ENCODE peak calls at places on chromosome 18, in six cellular contexts. Y is upper lobe of left lung, L is prostate gland, H is GM12878, N is K562, G is transverse colon. V is an unnamed sample.

GRCh38 chr18:75065251-75066000 is 143.5 kb downstream of the PTGR3 start:
- DNase-seq in Y (no peak), L (no peak), H (no peak), N (no peak), G (no peak), V (no peak)

GRCh38 chr18:48837676-48838075 is 113.1 kb downstream of the SMAD7 start:
- DNase-seq in Y (no peak), L (no peak), H (no peak), N (no peak), G (no peak), V (no peak)

GRCh38 chr18:73750052-73750451 is 397.6 kb downstream of the FBXO15 start:
- DNase-seq in Y (no peak), L (no peak), H (no peak), N (no peak), G (no peak), V (no peak)

GRCh38 chr18:21191596-21192307 is 50.3 kb upstream of the GREB1L start:
- DNase-seq in Y (no peak), L (peak), H (no peak), N (peak), G (peak), V (no peak)

GRCh38 chr18:40935423-40935822 is 1019.6 kb upstream of the PIK3C3 start:
- DNase-seq in Y (no peak), L (no peak), H (peak), N (peak), G (no peak), V (no peak)

GRCh38 chr18:59546164-59546563 is 151.1 kb downstream of the CCBE1 start:
- DNase-seq in Y (no peak), L (no peak), H (no peak), N (peak), G (no peak), V (no peak)

GRCh38 chr18:69935319-69936190 is 12.1 kb downstream of the CD226 start:
- DNase-seq in Y (no peak), L (no peak), H (peak), N (no peak), G (peak), V (no peak)

GRCh38 chr18:8965398-8965797 is 137.1 kb upstream of the NDUFV2 start:
- DNase-seq in Y (no peak), L (no peak), H (no peak), N (no peak), G (no peak), V (no peak)

GRCh38 chr18:44509048-44509447 is 171.6 kb upstream of the SETBP1 start:
- DNase-seq in Y (no peak), L (no peak), H (no peak), N (no peak), G (no peak), V (no peak)

GRCh38 chr18:52343731-52344340 is 3.8 kb downstream of the DCC start:
- DNase-seq in Y (no peak), L (no peak), H (no peak), N (no peak), G (no peak), V (no peak)

GRCh38 chr18:55321268-55322175 is 266.5 kb downstream of the TCF4 start:
- DNase-seq in Y (peak), L (peak), H (peak), N (no peak), G (peak), V (no peak)

GRCh38 chr18:59697236-59697932 is at the start of gene CCBE1:
- DNase-seq in Y (peak), L (peak), H (no peak), N (peak), G (peak), V (no peak)

GRCh38 chr18:23134780-23135678 is at the start of gene CABLES1:
- DNase-seq in Y (peak), L (peak), H (no peak), N (peak), G (peak), V (no peak)

GRCh38 chr18:400466-400865 is 100.0 kb downstream of the COLEC12 start:
- DNase-seq in Y (no peak), L (no peak), H (no peak), N (no peak), G (peak), V (no peak)

GRCh38 chr18:32019251-32019943 is 772 bp downstream of the RNF125 start:
- DNase-seq in Y (peak), L (peak), H (no peak), N (no peak), G (peak), V (no peak)

GRCh38 chr18:59961086-59961485 is 61.3 kb downstream of the PMAIP1 start:
- DNase-seq in Y (no peak), L (peak), H (no peak), N (no peak), G (peak), V (no peak)

GRCh38 chr18:50819027-50819726 is 639 bp downstream of the MRO start:
- DNase-seq in Y (peak), L (peak), H (no peak), N (peak), G (peak), V (no peak)
- TF ChIP-seq CTCF in Y (no peak), L (no peak), H (no peak), N (no peak), G (no peak), V (no peak)

GRCh38 chr18:10353791-10354190 is 100.6 kb upstream of the APCDD1 start:
- DNase-seq in Y (no peak), L (no peak), H (no peak), N (no peak), G (no peak), V (no peak)

GRCh38 chr18:10351858-10352257 is 102.6 kb upstream of the APCDD1 start:
- DNase-seq in Y (no peak), L (no peak), H (no peak), N (no peak), G (no peak), V (no peak)

GRCh38 chr18:10352671-10353070 is 101.8 kb upstream of the APCDD1 start:
- DNase-seq in Y (no peak), L (no peak), H (no peak), N (no peak), G (no peak), V (no peak)

GRCh38 chr18:10351221-10351795 is 103.1 kb upstream of the APCDD1 start:
- DNase-seq in Y (no peak), L (no peak), H (no peak), N (no peak), G (no peak), V (no peak)

DNA sequence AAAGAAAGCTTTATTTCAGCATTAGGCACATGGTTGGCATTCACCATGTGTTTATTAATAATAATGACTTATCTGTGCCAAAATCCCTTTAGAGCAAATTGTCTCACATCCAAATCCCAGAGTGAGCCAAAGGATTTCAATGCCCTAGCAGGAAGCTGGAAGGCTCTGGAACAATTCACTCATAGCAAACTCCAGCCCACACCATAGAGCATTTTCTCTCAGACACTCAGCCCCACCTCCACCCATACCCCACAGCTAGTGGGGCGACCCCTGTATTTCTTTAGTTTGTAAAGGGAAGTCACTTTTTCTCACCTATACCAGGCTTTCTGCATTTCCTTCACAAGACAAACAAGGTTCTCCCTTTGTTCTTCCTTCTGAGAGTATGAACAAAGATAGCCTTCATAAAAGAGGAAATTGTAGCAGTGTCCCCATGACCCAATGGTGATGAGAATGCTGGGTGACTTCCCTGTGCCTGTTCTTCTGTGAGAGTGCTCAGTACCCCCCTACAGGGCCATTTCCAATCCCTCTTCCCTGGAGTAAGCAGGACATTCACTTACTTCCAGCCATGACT is 100.1 kb upstream of the APCDD1 start:
- DNase-seq in Y (no peak), L (no peak), H (no peak), N (no peak), G (no peak), V (no peak)
- TF ChIP-seq POLR2AphosphoS5 in Y (no peak), L (no peak), H (no peak), N (no peak), G (no peak), V (no peak)

GRCh38 chr18:58231930-58232329 is 187.9 kb downstream of the NEDD4L start:
- DNase-seq in Y (no peak), L (no peak), H (no peak), N (peak), G (peak), V (no peak)
- TF ChIP-seq CTCF in Y (peak), L (peak), H (peak), N (peak), G (peak), V (peak)

GRCh38 chr18:76757343-76757742 is 65.0 kb upstream of the ZNF236 start:
- DNase-seq in Y (no peak), L (no peak), H (no peak), N (no peak), G (peak), V (no peak)
- TF ChIP-seq POLR2AphosphoS5 in Y (no peak), L (no peak), H (no peak), N (no peak), G (peak), V (no peak)

DNA sequence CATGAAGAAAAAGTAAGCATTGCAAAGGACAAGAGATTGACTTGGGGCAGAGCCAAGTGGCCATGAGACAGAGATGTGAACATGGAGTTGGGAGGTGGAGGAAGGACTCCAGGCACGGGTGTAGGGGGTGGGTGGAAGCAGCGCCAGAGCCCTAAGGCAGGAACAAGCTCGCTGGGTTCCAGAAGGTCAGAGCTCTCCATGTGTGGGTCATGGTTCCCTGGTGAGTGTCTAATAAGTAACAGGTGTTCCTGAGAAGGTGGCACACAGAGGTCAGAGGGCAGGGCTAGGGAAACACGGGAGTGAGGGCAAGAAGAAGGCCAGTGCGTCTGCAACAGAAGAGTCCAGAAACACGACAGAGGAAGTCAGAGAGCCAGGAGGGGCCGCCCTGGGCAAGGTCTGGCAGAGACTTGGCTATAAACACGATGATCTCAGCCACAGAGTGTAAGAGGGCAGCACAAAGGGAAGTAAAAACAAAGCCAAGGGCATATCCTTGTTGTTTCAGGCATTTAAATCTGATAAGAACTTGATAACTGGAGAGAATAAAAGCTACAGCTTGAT is 260.8 kb downstream of the TGIF1 start:
- DNase-seq in Y (no peak), L (peak), H (no peak), N (peak), G (peak), V (no peak)
- TF ChIP-seq CTCF in Y (no peak), L (no peak), H (no peak), N (no peak), G (no peak), V (no peak)

DNA sequence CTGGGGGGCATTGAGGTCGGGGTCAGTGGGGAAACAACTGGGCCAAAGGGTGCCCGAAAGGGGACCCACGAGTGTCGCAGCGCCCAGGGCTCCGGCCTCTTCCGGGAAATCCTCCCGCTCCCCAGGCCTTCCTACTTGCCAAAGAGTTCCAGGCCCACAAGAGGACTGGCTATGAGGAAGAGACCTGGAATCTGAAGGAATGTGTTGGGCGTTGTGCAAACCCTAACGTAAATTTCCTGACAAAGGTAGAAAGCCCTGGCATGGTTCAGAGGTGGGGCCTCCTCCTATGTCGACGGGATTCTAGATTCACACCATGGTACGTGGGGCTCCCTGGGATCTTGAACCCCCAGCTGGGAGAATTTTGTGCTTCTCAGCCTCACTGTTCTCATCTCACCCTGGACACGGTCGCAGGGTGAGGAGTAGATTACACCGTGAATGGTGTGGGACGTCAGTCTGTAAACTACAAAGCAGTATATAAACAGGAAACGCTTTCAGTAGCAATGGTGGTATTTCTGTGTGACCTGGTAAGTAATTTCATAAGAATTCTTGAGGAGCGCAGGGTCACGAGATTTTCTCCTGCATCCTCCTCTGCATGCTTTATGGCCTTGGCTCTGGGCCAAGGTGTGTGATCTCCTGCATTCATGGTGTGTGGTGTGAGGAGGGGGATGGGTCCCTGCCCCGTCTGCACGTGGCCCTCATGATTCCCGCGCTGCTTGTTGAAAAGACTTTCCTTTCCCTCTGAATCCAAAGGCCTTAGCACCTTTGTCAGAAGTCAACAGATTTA is 868 bp downstream of the HSBP1L1 start:
- DNase-seq in Y (peak), L (no peak), H (no peak), N (no peak), G (peak), V (peak)
- TF ChIP-seq POLR2AphosphoS5 in Y (peak), L (peak), H (no peak), N (no peak), G (peak), V (peak)

GRCh38 chr18:78681934-78682333 is 297.7 kb upstream of the SALL3 start:
- DNase-seq in Y (no peak), L (no peak), H (no peak), N (no peak), G (no peak), V (no peak)
- TF ChIP-seq CTCF in Y (no peak), L (no peak), H (no peak), N (no peak), G (no peak), V (no peak)

GRCh38 chr18:10465157-10465990 is 10.9 kb downstream of the APCDD1 start:
- DNase-seq in Y (no peak), L (no peak), H (no peak), N (no peak), G (no peak), V (no peak)
- TF ChIP-seq POLR2AphosphoS5 in Y (no peak), L (no peak), H (no peak), N (no peak), G (no peak), V (no peak)

V was measured in Panc1.